ENCODE peak calls at places on chromosomes 1 and 21, in eight cellular contexts. V is MCF 10A, G is B cell, I is GM13976, S is stomach, K is body of pancreas, Y is HL-60, H is astrocyte of the cerebellum. P is an unnamed sample.

GRCh38 chr1:15417365-15417934 is 7.8 kb downstream of the EFHD2 start:
- DNase-seq in V (peak; percentile 91), G (peak; percentile 48), I (peak; percentile 60), S (peak; percentile 72), K (peak; percentile 52), Y (no peak), H (no peak), P (no peak)

GRCh38 chr1:228139931-228140723 is at the start of gene GUK1:
- DNase-seq in V (peak; percentile 100), G (peak; percentile 100), I (peak; percentile 99), S (peak; percentile 100), K (peak; percentile 100), Y (peak; percentile 100), H (peak; percentile 95), P (peak; percentile 98)

GRCh38 chr21:30839304-30839703 is 9.7 kb upstream of the KRTAP7-1 start:
- DNase-seq in V (peak; percentile 58), G (no peak), I (no peak), S (no peak), K (peak; percentile 65), Y (no peak), H (no peak), P (no peak)

GRCh38 chr21:42845296-42845965 is 33.9 kb downstream of the WDR4 start:
- DNase-seq in V (no peak), G (no peak), I (no peak), S (peak; percentile 77), K (peak; percentile 57), Y (no peak), H (peak; percentile 20), P (peak; percentile 3)

GRCh38 chr1:163346326-163346870 is 24.6 kb downstream of the NUF2 start:
- DNase-seq in V (peak; percentile 18), G (no peak), I (no peak), S (no peak), K (no peak), Y (no peak), H (no peak), P (no peak)

GRCh38 chr1:14962407-14962806 is 191.1 kb upstream of the TMEM51 start:
- DNase-seq in V (no peak), G (no peak), I (no peak), S (no peak), K (no peak), Y (no peak), H (no peak), P (no peak)

GRCh38 chr1:29395724-29396437 is 159.6 kb downstream of the PTPRU start:
- DNase-seq in V (no peak), G (no peak), I (no peak), S (no peak), K (no peak), Y (no peak), H (no peak), P (no peak)

GRCh38 chr1:79663916-79664315 is 657.4 kb upstream of the ADGRL4 start:
- DNase-seq in V (no peak), G (no peak), I (no peak), S (no peak), K (no peak), Y (no peak), H (no peak), P (no peak)

GRCh38 chr1:204970897-204971296 is 72.1 kb upstream of the CNTN2 start:
- DNase-seq in V (no peak), G (no peak), I (no peak), S (no peak), K (no peak), Y (peak; percentile 34), H (no peak), P (no peak)

GRCh38 chr1:229156819-229157218 is 114.1 kb upstream of the RAB4A start:
- DNase-seq in V (peak; percentile 54), G (no peak), I (no peak), S (no peak), K (peak; percentile 60), Y (no peak), H (no peak), P (no peak)

GRCh38 chr1:98870959-98871903 is 133.4 kb downstream of the PLPPR5 start:
- DNase-seq in V (peak; percentile 0), G (peak; percentile 74), I (peak; percentile 57), S (no peak), K (no peak), Y (peak; percentile 67), H (no peak), P (no peak)

GRCh38 chr1:46969014-46969619 is 27.8 kb upstream of the CYP4A11 start:
- DNase-seq in V (no peak), G (no peak), I (no peak), S (no peak), K (no peak), Y (no peak), H (no peak), P (no peak)

GRCh38 chr1:183778006-183778405 is 26.9 kb upstream of the RGL1 start:
- DNase-seq in V (no peak), G (no peak), I (no peak), S (no peak), K (no peak), Y (no peak), H (peak; percentile 18), P (no peak)

GRCh38 chr1:180117764-180118116 is 36.9 kb upstream of the QSOX1 start:
- DNase-seq in V (peak; percentile 40), G (no peak), I (no peak), S (no peak), K (no peak), Y (no peak), H (no peak), P (no peak)

GRCh38 chr1:219120625-219121544 is 52.8 kb upstream of the LYPLAL1 start:
- DNase-seq in V (peak; percentile 79), G (no peak), I (no peak), S (no peak), K (peak; percentile 8), Y (peak; percentile 62), H (peak; percentile 84), P (no peak)

GRCh38 chr1:247332901-247333361 is 1.3 kb upstream of the ZNF496 start:
- DNase-seq in V (peak; percentile 68), G (no peak), I (no peak), S (peak; percentile 38), K (peak; percentile 50), Y (no peak), H (no peak), P (no peak)

GRCh38 chr1:205251576-205251975 is 23.8 kb downstream of the TMCC2 start:
- DNase-seq in V (no peak), G (no peak), I (no peak), S (no peak), K (no peak), Y (no peak), H (no peak), P (no peak)

GRCh38 chr1:188615321-188615720 is 1786.6 kb downstream of the PLA2G4A start:
- DNase-seq in V (no peak), G (no peak), I (no peak), S (no peak), K (no peak), Y (no peak), H (no peak), P (no peak)

GRCh38 chr1:94705755-94706154 is 114.4 kb upstream of the SLC44A3 start:
- DNase-seq in V (no peak), G (no peak), I (no peak), S (no peak), K (no peak), Y (no peak), H (peak; percentile 59), P (no peak)

GRCh38 chr1:7578206-7578605 is 192.9 kb upstream of the VAMP3 start:
- DNase-seq in V (no peak), G (no peak), I (no peak), S (no peak), K (no peak), Y (no peak), H (no peak), P (no peak)

GRCh38 chr1:119225831-119226230 is 85.4 kb upstream of the WARS2 start:
- DNase-seq in V (peak; percentile 18), G (no peak), I (no peak), S (no peak), K (no peak), Y (no peak), H (no peak), P (no peak)
- TF ChIP-seq CTCF in V (peak; percentile 13), G (no peak), I (peak; percentile 14), S (no peak), K (no peak), Y (no peak), H (no peak), P (no peak)

DNA sequence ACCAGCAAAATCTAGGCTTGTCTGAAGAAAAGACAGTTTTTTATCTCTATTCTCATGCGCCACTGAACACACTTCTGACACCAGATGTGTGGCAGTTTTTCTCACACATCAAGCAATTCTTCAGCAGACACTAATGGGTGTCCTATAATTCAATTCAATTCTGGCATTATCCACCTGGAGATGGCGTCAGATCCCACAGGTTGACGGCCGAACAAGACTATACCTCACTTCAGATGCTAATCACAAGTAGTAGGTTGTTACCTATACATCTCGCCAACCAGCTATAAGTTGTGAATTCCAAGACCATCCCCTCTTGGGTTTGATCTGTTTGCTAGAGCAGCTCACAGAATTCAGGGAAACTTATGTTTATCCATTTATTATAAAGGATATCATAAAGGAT is 89.9 kb upstream of the ARTN start:
- DNase-seq in V (no peak), G (no peak), I (no peak), S (no peak), K (no peak), Y (no peak), H (no peak), P (no peak)
- TF ChIP-seq CTCF in V (no peak), G (no peak), I (no peak), S (no peak), K (no peak), Y (no peak), H (no peak), P (no peak)

DNA sequence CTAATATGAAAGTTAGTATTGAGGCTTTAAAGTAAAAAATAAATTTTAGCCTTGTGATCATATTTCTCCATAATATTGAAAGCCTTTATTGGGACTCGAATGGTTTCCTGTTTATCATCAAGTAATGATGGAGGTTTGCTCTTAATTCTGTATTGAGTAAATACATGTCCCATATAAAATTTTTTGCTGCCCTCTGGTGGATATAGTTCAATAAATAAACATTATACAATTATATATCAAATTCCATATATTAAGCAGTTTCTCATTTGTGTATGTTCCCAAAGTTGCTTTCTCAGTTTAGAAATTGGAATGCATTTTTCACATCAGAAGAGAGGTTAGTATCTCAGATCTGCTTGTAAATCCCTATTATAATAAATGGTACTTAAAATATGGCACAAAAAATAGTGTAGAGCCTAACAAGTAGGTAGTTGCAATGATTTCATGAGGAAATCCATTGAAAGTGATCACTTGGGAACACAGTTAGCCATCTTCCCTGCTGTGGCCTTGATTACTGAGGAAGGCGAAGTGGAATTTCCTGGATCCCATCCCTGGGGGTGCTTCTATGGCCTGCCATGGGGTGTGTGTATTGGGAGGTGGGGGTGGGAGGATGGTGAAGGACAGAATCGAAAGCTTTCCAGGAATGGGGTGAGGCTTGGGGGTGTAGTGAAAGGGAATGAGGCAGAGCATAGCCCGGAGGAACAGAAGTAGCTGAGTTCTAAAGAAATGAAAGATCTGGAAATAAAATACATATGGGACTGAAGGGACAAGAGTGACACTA is 84.1 kb upstream of the C21orf91 start:
- DNase-seq in V (peak; percentile 45), G (peak; percentile 47), I (peak; percentile 53), S (no peak), K (no peak), Y (no peak), H (no peak), P (no peak)
- TF ChIP-seq CTCF in V (peak; percentile 9), G (peak; percentile 72), I (peak; percentile 8), S (no peak), K (no peak), Y (no peak), H (no peak), P (peak; percentile 26)

DNA sequence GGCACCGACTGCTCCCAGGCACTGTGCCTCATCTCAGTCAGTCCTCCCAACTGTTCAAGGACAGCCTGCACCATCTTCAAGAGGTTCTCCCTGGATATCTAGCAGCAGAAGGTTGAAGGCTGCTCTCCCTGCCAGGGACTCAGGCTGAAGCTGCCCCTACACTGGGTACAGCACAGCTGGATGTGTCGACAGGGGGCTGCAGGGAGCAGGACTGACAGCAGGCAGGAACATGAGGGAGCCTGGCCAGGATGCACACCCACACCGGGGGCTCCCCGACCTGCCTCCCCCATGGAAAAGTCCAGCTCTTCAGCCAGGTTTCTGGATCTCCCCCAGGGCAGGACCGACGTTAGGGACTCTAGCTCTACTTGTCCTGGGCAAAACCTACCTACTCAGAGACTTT is 20.5 kb downstream of the SETD4 start:
- DNase-seq in V (no peak), G (no peak), I (no peak), S (no peak), K (no peak), Y (no peak), H (no peak), P (no peak)
- TF ChIP-seq CTCF in V (no peak), G (no peak), I (no peak), S (no peak), K (no peak), Y (no peak), H (no peak), P (no peak)

P was measured in D721Med.